ENCODE peak calls at places on chromosomes 2 and 18, in ten cellular contexts. Q is fibroblast of lung, T is sigmoid colon, Y is stomach, E is AG04450, W is ovary, N is mucosa of descending colon, R is adrenal gland, K is Caco-2, I is nephron progenitor cell. H is an unnamed sample.
A peak's percentile ranks its signal among the peaks of the same experiment; 100 is the strongest.

GRCh38 chr2:236951830-236952475 is 133.7 kb upstream of the COPS8 start:
- DNase-seq in Q (no peak), T (no peak), Y (peak; percentile 5), E (no peak), W (no peak), N (no peak), R (no peak), K (no peak), I (no peak), H (no peak)

GRCh38 chr2:71620851-71621251 is 167.5 kb downstream of the DYSF start:
- DNase-seq in Q (no peak), T (no peak), Y (peak; percentile 11), E (no peak), W (no peak), N (no peak), R (no peak), K (no peak), I (no peak), H (no peak)

GRCh38 chr2:143705108-143705686 is 576.0 kb downstream of the ARHGAP15 start:
- DNase-seq in Q (peak; percentile 80), T (no peak), Y (no peak), E (no peak), W (no peak), N (no peak), R (no peak), K (no peak), I (no peak), H (no peak)

GRCh38 chr2:199848323-199848722 is 2.7 kb downstream of the FTCDNL1 start:
- DNase-seq in Q (no peak), T (no peak), Y (no peak), E (no peak), W (no peak), N (no peak), R (no peak), K (no peak), I (no peak), H (no peak)

GRCh38 chr2:138779451-138780440 is at the start of gene NXPH2:
- DNase-seq in Q (peak; percentile 21), T (no peak), Y (no peak), E (no peak), W (no peak), N (no peak), R (no peak), K (no peak), I (peak; percentile 73), H (no peak)

GRCh38 chr18:50143891-50144290 is 51.1 kb downstream of the MYO5B start:
- DNase-seq in Q (no peak), T (no peak), Y (no peak), E (no peak), W (no peak), N (no peak), R (no peak), K (no peak), I (no peak), H (no peak)

GRCh38 chr2:88950010-88950409 is 258.5 kb downstream of the RPIA start:
- DNase-seq in Q (no peak), T (no peak), Y (no peak), E (no peak), W (no peak), N (no peak), R (no peak), K (peak; percentile 24), I (no peak), H (no peak)

GRCh38 chr2:25341031-25341727 is 546 bp downstream of the DNMT3A start:
- DNase-seq in Q (no peak), T (no peak), Y (peak; percentile 34), E (no peak), W (peak; percentile 75), N (peak; percentile 60), R (peak; percentile 31), K (peak; percentile 29), I (peak; percentile 50), H (no peak)

GRCh38 chr18:63188063-63188462 is 131.5 kb downstream of the BCL2 start:
- DNase-seq in Q (no peak), T (no peak), Y (no peak), E (no peak), W (no peak), N (no peak), R (no peak), K (no peak), I (no peak), H (no peak)

GRCh38 chr2:101986386-101986785 is 5.4 kb upstream of the IL1R2 start:
- DNase-seq in Q (no peak), T (no peak), Y (no peak), E (no peak), W (no peak), N (no peak), R (peak; percentile 46), K (no peak), I (no peak), H (no peak)

GRCh38 chr2:117982376-117983033 is 31.4 kb downstream of the CCDC93 start:
- DNase-seq in Q (no peak), T (no peak), Y (no peak), E (no peak), W (no peak), N (no peak), R (no peak), K (peak; percentile 14), I (no peak), H (peak; percentile 57)
- TF ChIP-seq CTCF in Q (no peak), T (no peak), Y (no peak), E (peak; percentile 10), W (no peak), N (no peak), R (no peak), K (peak; percentile 18), I (no peak), H (no peak)

DNA sequence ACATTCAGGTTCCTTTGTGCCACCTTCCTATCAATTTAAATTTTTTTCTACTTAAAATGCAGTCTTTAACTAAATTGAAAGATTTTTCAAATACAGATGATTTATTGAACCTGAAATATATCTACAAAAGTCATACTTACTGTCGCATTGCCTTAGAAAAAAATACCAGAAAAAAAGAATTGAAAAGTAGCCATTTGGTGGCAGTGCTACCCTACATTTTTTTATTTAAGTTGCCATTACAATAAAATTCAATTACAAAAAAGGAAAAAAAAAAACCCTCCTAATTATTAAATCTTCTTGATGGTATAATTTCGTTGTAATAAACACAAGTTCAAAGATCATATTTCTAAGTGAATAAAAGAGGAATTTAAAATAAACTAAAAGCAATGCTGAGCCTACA is 43.4 kb downstream of the DSC3 start:
- DNase-seq in Q (no peak), T (no peak), Y (no peak), E (no peak), W (no peak), N (no peak), R (no peak), K (no peak), I (no peak), H (no peak)
- TF ChIP-seq CTCF in Q (no peak), T (no peak), Y (no peak), E (no peak), W (no peak), N (no peak), R (no peak), K (no peak), I (no peak), H (no peak)

GRCh38 chr2:168136392-168136977 is 110.9 kb downstream of the STK39 start:
- DNase-seq in Q (peak; percentile 45), T (no peak), Y (no peak), E (no peak), W (no peak), N (no peak), R (no peak), K (peak; percentile 24), I (no peak), H (no peak)
- TF ChIP-seq CTCF in Q (no peak), T (peak; percentile 37), Y (peak; percentile 67), E (peak; percentile 55), W (no peak), N (peak; percentile 24), R (peak; percentile 45), K (peak; percentile 51), I (peak; percentile 50), H (peak; percentile 53)

GRCh38 chr2:98442488-98442887 is 2.2 kb upstream of the INPP4A start:
- DNase-seq in Q (no peak), T (no peak), Y (no peak), E (no peak), W (no peak), N (no peak), R (no peak), K (no peak), I (no peak), H (no peak)

GRCh38 chr2:98446850-98447249 is 2.2 kb downstream of the INPP4A start:
- DNase-seq in Q (no peak), T (no peak), Y (no peak), E (no peak), W (no peak), N (no peak), R (no peak), K (no peak), I (no peak), H (no peak)

GRCh38 chr2:98445708-98446577 is 1.3 kb downstream of the INPP4A start:
- DNase-seq in Q (peak; percentile 31), T (no peak), Y (no peak), E (no peak), W (no peak), N (no peak), R (no peak), K (peak; percentile 9), I (no peak), H (no peak)

GRCh38 chr2:98445167-98445522 is 487 bp downstream of the INPP4A start:
- DNase-seq in Q (peak; percentile 15), T (no peak), Y (no peak), E (no peak), W (no peak), N (no peak), R (peak; percentile 39), K (no peak), I (no peak), H (peak; percentile 89)

GRCh38 chr2:98444436-98445166 is at the start of gene INPP4A:
- DNase-seq in Q (peak; percentile 59), T (peak; percentile 85), Y (peak; percentile 78), E (no peak), W (peak; percentile 82), N (peak; percentile 74), R (peak; percentile 78), K (peak; percentile 89), I (peak; percentile 92), H (peak; percentile 95)
- TF ChIP-seq CTCF in Q (no peak), T (no peak), Y (no peak), E (no peak), W (no peak), N (no peak), R (peak; percentile 47), K (no peak), I (no peak), H (no peak)

GRCh38 chr2:65252640-65253039 is 25.0 kb downstream of the ACTR2 start:
- DNase-seq in Q (no peak), T (no peak), Y (no peak), E (no peak), W (no peak), N (no peak), R (no peak), K (no peak), I (no peak), H (no peak)

GRCh38 chr2:65261676-65262075 is 34.0 kb downstream of the ACTR2 start:
- DNase-seq in Q (peak; percentile 78), T (no peak), Y (no peak), E (no peak), W (no peak), N (no peak), R (no peak), K (no peak), I (no peak), H (no peak)

DNA sequence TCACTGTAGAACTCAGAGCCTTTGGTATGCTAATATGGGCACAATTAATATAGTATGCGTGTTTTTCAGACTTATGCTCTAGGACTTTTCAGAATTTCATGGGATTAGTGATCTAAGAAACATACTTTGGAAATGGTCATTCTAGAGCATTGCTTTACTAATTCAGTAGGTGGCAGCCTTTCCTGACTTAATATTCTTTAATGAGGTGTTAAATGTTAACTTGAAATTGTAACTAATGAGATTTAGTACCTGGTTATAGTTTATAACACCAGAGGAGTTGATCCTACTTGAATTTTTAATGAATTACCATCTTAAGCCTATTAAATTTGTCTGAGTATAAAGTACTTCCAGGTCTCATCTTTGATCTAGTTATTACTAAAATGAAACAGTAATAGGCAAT is 28.5 kb downstream of the ACTR2 start:
- DNase-seq in Q (no peak), T (no peak), Y (no peak), E (no peak), W (no peak), N (no peak), R (no peak), K (no peak), I (no peak), H (no peak)
- TF ChIP-seq CTCF in Q (no peak), T (no peak), Y (no peak), E (no peak), W (no peak), N (no peak), R (no peak), K (no peak), I (no peak), H (no peak)

H was measured in spleen.